ENCODE peak calls at places on chromosomes 3 and 15, in eight cellular contexts. V is tibial artery; S is activated naive CD8-positive, alpha-beta T cell treated with anti-CD3 and anti-CD28 coated beads, Interleukin-2, amount 50 U/mL, for 16 hours; K is esophagus muscularis mucosa; N is LoVo; E is PC-9; T is uterus; J is left lobe of liver. D is an unnamed sample.

GRCh38 chr15:59687831-59688230 is 1.3 kb downstream of the BNIP2 start:
- DNase-seq in T (no peak), J (no peak), S (no peak), V (no peak), N (peak; percentile 15), E (no peak), K (no peak), D (no peak)

GRCh38 chr3:154678271-154678670 is 248.3 kb upstream of the GPR149 start:
- DNase-seq in S (no peak), V (no peak), E (no peak), J (no peak), K (no peak), T (no peak), N (no peak), D (no peak)

GRCh38 chr3:171313702-171314101 is 146.5 kb downstream of the TNIK start:
- DNase-seq in V (no peak), N (no peak), E (no peak), S (no peak), T (no peak), J (no peak), K (no peak), D (no peak)

GRCh38 chr15:25410649-25411048 is 28.2 kb downstream of the UBE3A start:
- DNase-seq in S (no peak), K (no peak), V (no peak), J (no peak), E (no peak), N (no peak), T (no peak), D (no peak)

GRCh38 chr3:182389041-182389815 is 404.1 kb upstream of the ATP11B start:
- DNase-seq in E (peak; percentile 40), T (no peak), J (no peak), V (no peak), S (no peak), N (no peak), K (no peak), D (no peak)

GRCh38 chr15:58212909-58213526 is 74.8 kb downstream of the AQP9 start:
- DNase-seq in T (no peak), E (no peak), S (no peak), V (no peak), J (no peak), N (peak; percentile 41), K (no peak), D (no peak)

GRCh38 chr3:161348791-161349400 is 22.4 kb downstream of the SPTSSB start:
- DNase-seq in E (no peak), K (no peak), S (no peak), V (no peak), N (peak; percentile 6), J (no peak), T (no peak), D (no peak)

GRCh38 chr15:44633603-44634002 is 29.9 kb downstream of the SPG11 start:
- DNase-seq in E (no peak), T (no peak), S (no peak), V (no peak), K (no peak), N (no peak), J (no peak), D (no peak)

GRCh38 chr3:31581660-31582059 is 48.9 kb downstream of the STT3B start:
- DNase-seq in V (no peak), N (no peak), J (no peak), E (no peak), K (no peak), T (no peak), S (no peak), D (no peak)